ENCODE peak calls at places on chromosomes 2 and 18, in four cellular contexts. E is K562, U is HepG2, Q is H1. A is an unnamed sample.
A peak's percentile ranks its signal among the peaks of the same experiment; 100 is the strongest.

GRCh38 chr2:57313678-57314077 is 732.9 kb upstream of the VRK2 start:
- DNase-seq in E (no peak), U (peak; percentile 1), Q (no peak), A (no peak)

GRCh38 chr18:63365909-63366269 is 1.1 kb downstream of the KDSR start:
- DNase-seq in Q (no peak), E (no peak), U (no peak), A (no peak)

GRCh38 chr18:4582677-4583076 is 127.6 kb upstream of the DLGAP1 start:
- DNase-seq in Q (no peak), E (no peak), U (no peak), A (no peak)

GRCh38 chr2:167980436-167980835 is 267.0 kb downstream of the STK39 start:
- DNase-seq in U (no peak), E (no peak), Q (no peak), A (no peak)

GRCh38 chr18:68796936-68797690 is 767 bp upstream of the CCDC102B start:
- DNase-seq in U (no peak), Q (no peak), E (no peak), A (no peak)

GRCh38 chr2:200253631-200254030 is 52.9 kb upstream of the SPATS2L start:
- DNase-seq in U (no peak), Q (no peak), E (no peak), A (no peak)

GRCh38 chr18:79400591-79401381 is 5.1 kb downstream of the NFATC1 start:
- DNase-seq in U (no peak), Q (no peak), E (peak; percentile 70), A (no peak)

GRCh38 chr2:230578106-230578505 is 134.5 kb upstream of the CAB39 start:
- DNase-seq in E (no peak), Q (no peak), U (no peak), A (no peak)

GRCh38 chr2:88450925-88451575 is 1.4 kb downstream of the FOXI3 start:
- DNase-seq in U (no peak), Q (no peak), E (no peak), A (no peak)

GRCh38 chr2:234954551-234954992 is 2.8 kb downstream of the SH3BP4 start:
- DNase-seq in Q (no peak), U (no peak), E (no peak), A (no peak)

GRCh38 chr2:238294393-238295143 is 6.2 kb upstream of the PER2 start:
- DNase-seq in E (no peak), U (peak; percentile 77), Q (no peak), A (no peak)

GRCh38 chr2:136257893-136258292 is 139.9 kb upstream of the CXCR4 start:
- DNase-seq in U (no peak), Q (no peak), E (no peak), A (no peak)

GRCh38 chr2:67660871-67661270 is 263.7 kb downstream of the ETAA1 start:
- DNase-seq in Q (no peak), E (no peak), U (no peak), A (no peak)

GRCh38 chr2:170360546-170361358 is 182.8 kb downstream of the MYO3B start:
- DNase-seq in U (no peak), E (no peak), Q (no peak), A (no peak)

GRCh38 chr18:61706516-61706915 is 186.3 kb downstream of the RNF152 start:
- DNase-seq in Q (no peak), U (no peak), E (no peak), A (no peak)

GRCh38 chr2:186716899-186717811 is 23.3 kb downstream of the FAM171B start:
- DNase-seq in Q (no peak), E (no peak), U (no peak), A (no peak)

GRCh38 chr2:102014041-102014345 is 22.2 kb downstream of the IL1R2 start:
- DNase-seq in E (no peak), U (no peak), Q (no peak), A (no peak)

GRCh38 chr18:69752737-69753380 is 194.8 kb downstream of the CD226 start:
- DNase-seq in Q (no peak), E (no peak), U (peak; percentile 99), A (no peak)

GRCh38 chr2:36659872-36660312 is 36.6 kb upstream of the VIT start:
- DNase-seq in Q (no peak), E (no peak), U (peak; percentile 95), A (no peak)

GRCh38 chr2:79860233-79861058 is 347.6 kb downstream of the CTNNA2 start:
- DNase-seq in E (peak; percentile 10), Q (no peak), U (peak; percentile 53), A (no peak)

GRCh38 chr2:222844323-222844722 is 16.5 kb upstream of the ACSL3 start:
- DNase-seq in U (no peak), E (no peak), Q (no peak), A (peak; percentile 32)

GRCh38 chr2:121475811-121476571 is 54.7 kb upstream of the RNU4ATAC start:
- DNase-seq in E (no peak), U (peak; percentile 21), Q (no peak), A (no peak)

GRCh38 chr2:31129835-31130561 is 8.2 kb downstream of the GALNT14 start:
- DNase-seq in U (no peak), Q (no peak), E (no peak), A (no peak)

GRCh38 chr2:31122133-31122532 is 16.1 kb downstream of the GALNT14 start:
- DNase-seq in U (no peak), E (no peak), Q (no peak), A (no peak)

GRCh38 chr2:31124904-31125303 is 13.3 kb downstream of the GALNT14 start:
- DNase-seq in U (no peak), Q (no peak), E (no peak), A (no peak)

GRCh38 chr2:31127931-31128330 is 10.3 kb downstream of the GALNT14 start:
- DNase-seq in Q (no peak), E (no peak), U (no peak), A (no peak)

DNA sequence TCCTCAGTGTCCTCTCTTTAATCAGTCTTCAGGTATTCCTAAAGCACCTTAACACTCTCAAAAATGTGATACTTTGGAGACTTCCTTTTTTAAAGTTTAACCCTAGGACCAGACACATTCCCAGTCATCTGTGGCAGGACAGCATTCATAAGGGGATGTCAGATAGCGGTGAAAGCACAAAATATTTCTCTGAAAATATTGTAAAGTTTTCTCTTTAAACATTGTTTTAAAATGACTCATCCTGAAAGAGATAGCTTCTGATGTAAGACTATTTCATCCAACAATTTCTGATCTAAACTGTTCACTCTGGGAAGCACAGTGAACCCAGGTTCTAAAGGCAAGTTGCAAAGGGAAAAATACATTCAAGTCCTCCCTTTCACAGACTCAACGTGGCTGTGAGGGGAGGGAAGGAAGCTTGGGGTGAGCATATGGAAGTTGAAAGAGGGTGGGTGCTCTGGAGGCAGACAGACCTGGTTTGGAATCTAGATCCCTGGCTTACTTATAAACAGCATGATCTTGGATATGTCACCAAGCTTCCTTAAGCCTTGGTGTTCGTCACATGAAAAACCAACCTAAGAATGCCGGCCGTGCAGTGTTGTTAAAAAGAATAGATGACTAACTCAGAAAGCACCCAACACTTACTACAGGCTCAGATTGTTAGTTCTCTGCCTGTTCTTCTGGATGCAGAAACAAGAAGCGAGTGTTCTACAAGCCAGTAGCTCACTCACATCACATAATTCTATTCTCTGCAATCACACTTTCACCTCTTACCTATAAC is 12.1 kb downstream of the GALNT14 start:
- DNase-seq in E (no peak), Q (no peak), U (no peak), A (no peak)
- TF ChIP-seq ZNF274 in E (no peak), Q (no peak), U (no peak), A (no peak)

GRCh38 chr2:25342372-25343186 is 854 bp upstream of the DNMT3A start:
- DNase-seq in E (peak; percentile 88), U (peak; percentile 78), Q (peak; percentile 93), A (peak; percentile 38)
- TF ChIP-seq FOSL1 in E (no peak), U (no peak), Q (no peak), A (no peak)

GRCh38 chr2:159034728-159035127 is 66.3 kb downstream of the TANC1 start:
- DNase-seq in U (peak; percentile 15), Q (no peak), E (no peak), A (no peak)
- TF ChIP-seq ZNF274 in U (no peak), Q (no peak), E (no peak), A (no peak)

GRCh38 chr2:130963058-130963848 is 126.5 kb downstream of the ARHGEF4 start:
- DNase-seq in Q (peak; percentile 56), U (no peak), E (no peak), A (no peak)
- TF ChIP-seq FOSL1 in Q (no peak), U (no peak), E (no peak), A (no peak)